ENCODE peak calls at places on chromosomes 4 and X, in four cellular contexts. Y is lung, F is K562, R is right lobe of liver. H is an unnamed sample. For H3K36me3, the result is how much of the 10 kb centered on the place peaks cover.

GRCh38 chr4:111562811-111563210 is 582.4 kb upstream of the FAM241A start:
- DNase-seq in Y (no peak), F (no peak), R (no peak), H (no peak)

GRCh38 chr4:12486995-12487394 is 997.1 kb downstream of the RAB28 start:
- DNase-seq in Y (no peak), F (no peak), R (no peak), H (no peak)

GRCh38 chr4:20318011-20318898 is 66.5 kb downstream of the SLIT2 start:
- DNase-seq in Y (no peak), F (no peak), R (no peak), H (no peak)

GRCh38 chrX:93422693-93423092 is 250.7 kb downstream of the NAP1L3 start:
- DNase-seq in Y (no peak), F (peak), R (no peak), H (peak)

GRCh38 chrX:17456526-17456925 is 81.5 kb downstream of the NHS start:
- DNase-seq in Y (no peak), F (no peak), R (no peak), H (no peak)

GRCh38 chr4:108068422-108068821 is 78.7 kb downstream of the HADH start:
- DNase-seq in Y (no peak), F (no peak), R (no peak), H (no peak)

GRCh38 chr4:123578276-123579014 is 181.8 kb downstream of the SPRY1 start:
- DNase-seq in Y (no peak), F (no peak), R (no peak), H (no peak)

GRCh38 chrX:623599-624323 is 6.8 kb upstream of the SHOX start:
- DNase-seq in Y (peak), F (no peak), R (peak), H (no peak)

GRCh38 chr4:69038582-69038981 is 57.7 kb upstream of the UGT2B7 start:
- DNase-seq in Y (no peak), F (no peak), R (no peak), H (no peak)

GRCh38 chr4:120921456-120922389 is 803 bp downstream of the PRDM5 start:
- DNase-seq in Y (peak), F (no peak), R (peak), H (no peak)

GRCh38 chr4:161280929-161281328 is 882.9 kb downstream of the FSTL5 start:
- DNase-seq in Y (no peak), F (no peak), R (no peak), H (no peak)

GRCh38 chrX:21932277-21932996 is 8.1 kb upstream of the SMS start:
- DNase-seq in Y (no peak), F (no peak), R (no peak), H (no peak)

GRCh38 chrX:44914532-44915198 is 41.7 kb downstream of the KDM6A start:
- DNase-seq in Y (no peak), F (no peak), R (no peak), H (no peak)

GRCh38 chrX:446243-446642 is 59.5 kb upstream of the PPP2R3B start:
- DNase-seq in Y (no peak), F (no peak), R (no peak), H (peak)

GRCh38 chr4:53646792-53647191 is 55.5 kb upstream of the LNX1 start:
- DNase-seq in Y (no peak), F (no peak), R (no peak), H (no peak)

GRCh38 chr4:85613901-85614300 is 139.0 kb downstream of the ARHGAP24 start:
- DNase-seq in Y (no peak), F (no peak), R (no peak), H (no peak)

DNA sequence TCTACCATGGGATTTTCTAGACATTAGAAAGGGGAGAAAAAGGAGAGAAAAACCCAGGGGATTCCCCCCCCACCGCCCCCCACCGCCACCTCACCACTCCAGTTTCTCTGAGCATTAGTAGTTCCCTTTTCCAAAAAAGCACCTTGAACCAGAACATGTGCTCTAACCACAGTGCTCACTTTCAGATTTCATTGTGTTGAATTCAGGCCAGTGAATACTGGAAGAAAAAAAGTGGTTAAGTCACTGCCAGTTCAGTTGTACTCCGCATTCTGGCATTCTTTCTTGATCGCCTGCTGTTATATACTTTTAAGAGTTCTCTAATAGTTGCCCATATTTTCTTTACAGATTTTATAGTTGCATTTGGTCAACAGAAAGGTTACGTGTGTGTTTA is 40.9 kb downstream of the JADE3 start:
- DNase-seq in Y (no peak), F (no peak), R (no peak), H (no peak)
- H3K27ac ChIP-seq in Y (no peak), F (no peak), R (peak), H (no peak)

DNA sequence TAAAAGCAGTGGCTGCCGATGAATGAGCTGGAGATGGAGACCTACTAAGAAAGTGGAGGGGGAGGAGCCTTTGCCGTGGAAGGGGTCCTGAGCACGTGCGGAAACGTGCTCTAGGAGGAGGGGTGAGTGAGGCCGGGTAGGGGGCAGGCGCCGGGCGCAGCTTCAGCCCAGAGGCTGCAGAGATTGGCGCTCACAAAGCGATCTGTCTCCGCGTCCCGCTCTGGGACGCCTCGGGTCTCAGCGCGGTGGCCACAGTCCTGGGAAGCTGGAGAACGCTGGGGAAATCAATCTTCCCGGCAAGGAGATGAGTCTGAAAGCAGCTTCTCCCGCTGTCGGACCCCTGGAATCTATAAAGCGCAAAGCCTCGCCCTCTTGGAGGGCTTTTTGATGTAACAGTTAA is 460 bp upstream of the ARHGAP6 start:
- DNase-seq in Y (no peak), F (no peak), R (no peak), H (no peak)
- H3K4me3 ChIP-seq in Y (no peak), F (no peak), R (no peak), H (peak)

GRCh38 chr4:153620352-153620751 is 63.7 kb upstream of the TLR2 start:
- DNase-seq in Y (no peak), F (no peak), R (no peak), H (no peak)
- H3K36me3 ChIP-seq in Y (under half), F (half or more), R (under half), H (under half)

GRCh38 chr4:184265566-184266351 is 48.1 kb upstream of the ENPP6 start:
- DNase-seq in Y (no peak), F (peak), R (no peak), H (no peak)
- H3K27ac ChIP-seq in Y (no peak), F (peak), R (no peak), H (no peak)

GRCh38 chrX:69506617-69507499 is 2.7 kb downstream of the NALF2 start:
- DNase-seq in Y (peak), F (no peak), R (no peak), H (no peak)
- H3K4me3 ChIP-seq in Y (no peak), F (no peak), R (no peak), H (no peak)

DNA sequence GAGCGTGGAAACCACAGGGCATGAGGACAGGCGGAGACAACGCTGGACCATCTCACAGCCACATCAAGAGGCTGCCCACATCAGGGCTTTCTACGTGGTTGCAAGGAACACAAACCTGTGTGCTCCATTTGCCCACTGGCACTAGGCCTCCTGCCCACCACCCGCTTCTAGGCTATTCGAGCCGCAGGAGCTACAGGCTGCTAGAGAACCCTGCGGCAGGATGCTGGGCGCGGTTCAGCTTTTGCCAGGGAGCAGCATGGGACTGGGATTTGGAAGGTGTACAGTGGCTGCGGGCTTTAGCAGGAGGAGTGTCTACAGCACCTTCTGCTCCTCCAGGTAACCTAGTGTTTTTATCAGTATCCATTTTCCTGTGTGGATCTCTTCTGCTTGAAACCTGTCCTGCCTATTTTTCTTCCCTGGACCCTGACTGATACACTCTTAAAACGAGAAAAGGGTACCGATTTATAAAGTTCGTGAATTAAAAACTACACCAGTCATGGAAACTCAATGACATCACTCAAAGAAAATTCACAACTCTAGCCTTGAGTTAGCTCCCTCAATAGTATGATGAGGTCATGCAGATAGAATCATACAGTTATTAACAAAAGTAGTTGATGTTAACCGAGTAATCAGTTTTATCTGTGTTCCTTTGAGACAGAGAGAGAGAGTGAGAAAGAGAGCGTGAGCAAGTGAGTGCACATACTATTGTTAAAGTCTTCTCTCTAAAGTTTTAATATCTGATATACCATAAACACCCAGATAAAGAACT is 12.8 kb downstream of the NOP14 start:
- DNase-seq in Y (no peak), F (no peak), R (peak), H (no peak)
- H3K36me3 ChIP-seq in Y (half or more), F (half or more), R (under half), H (half or more)

H was measured in iPS DF 6.9.